ENCODE peak calls at places on chromosome 3, in four cellular contexts. One of them, this sample, is unnamed.

GRCh38 chr3:53744351-53744750 is 101.9 kb downstream of the CHDH start:
- DNase-seq in heart left ventricle: no peak
- DNase-seq in A549: no peak
- DNase-seq in body of pancreas: peak
- DNase-seq in this sample: no peak

GRCh38 chr3:66153961-66154923 is 66.6 kb upstream of the SLC25A26 start:
- DNase-seq in A549: no peak
- DNase-seq in heart left ventricle: no peak
- DNase-seq in body of pancreas: no peak
- DNase-seq in this sample: no peak

GRCh38 chr3:41345788-41346187 is 146.5 kb downstream of the CTNNB1 start:
- DNase-seq in body of pancreas: no peak
- DNase-seq in A549: no peak
- DNase-seq in heart left ventricle: no peak
- DNase-seq in this sample: no peak

GRCh38 chr3:31709005-31709404 is 176.3 kb downstream of the STT3B start:
- DNase-seq in heart left ventricle: no peak
- DNase-seq in body of pancreas: no peak
- DNase-seq in A549: no peak
- DNase-seq in this sample: no peak

GRCh38 chr3:182596673-182597410 is 196.5 kb upstream of the ATP11B start:
- DNase-seq in A549: no peak
- DNase-seq in heart left ventricle: no peak
- DNase-seq in body of pancreas: no peak
- DNase-seq in this sample: no peak

GRCh38 chr3:37523361-37523760 is 338.3 kb upstream of the CTDSPL start:
- DNase-seq in A549: no peak
- DNase-seq in heart left ventricle: no peak
- DNase-seq in body of pancreas: no peak
- DNase-seq in this sample: no peak

GRCh38 chr3:76365284-76365683 is 579.9 kb upstream of the ZNF717 start:
- DNase-seq in heart left ventricle: no peak
- DNase-seq in body of pancreas: no peak
- DNase-seq in A549: no peak
- DNase-seq in this sample: no peak

GRCh38 chr3:154972951-154973350 is 107.2 kb upstream of the MME start:
- DNase-seq in A549: no peak
- DNase-seq in body of pancreas: no peak
- DNase-seq in heart left ventricle: no peak
- DNase-seq in this sample: no peak

GRCh38 chr3:14962762-14963161 is 15.4 kb downstream of the NR2C2 start:
- DNase-seq in body of pancreas: no peak
- DNase-seq in heart left ventricle: no peak
- DNase-seq in A549: no peak
- DNase-seq in this sample: no peak

GRCh38 chr3:57815034-57815433 is 58.9 kb downstream of the SLMAP start:
- DNase-seq in heart left ventricle: no peak
- DNase-seq in body of pancreas: no peak
- DNase-seq in A549: no peak
- DNase-seq in this sample: no peak

GRCh38 chr3:58418227-58418626 is 15.4 kb downstream of the PDHB start:
- DNase-seq in A549: no peak
- DNase-seq in heart left ventricle: no peak
- DNase-seq in body of pancreas: no peak
- DNase-seq in this sample: no peak

GRCh38 chr3:57038466-57039164 is 21.8 kb upstream of the SPATA12 start:
- DNase-seq in A549: no peak
- DNase-seq in body of pancreas: no peak
- DNase-seq in heart left ventricle: no peak
- DNase-seq in this sample: no peak

GRCh38 chr3:89098964-89099585 is 8.3 kb upstream of the EPHA3 start:
- DNase-seq in A549: peak
- DNase-seq in heart left ventricle: no peak
- DNase-seq in body of pancreas: peak
- DNase-seq in this sample: peak

GRCh38 chr3:107429330-107430181 is 52.3 kb downstream of the CCDC54 start:
- DNase-seq in A549: peak
- DNase-seq in heart left ventricle: peak
- DNase-seq in body of pancreas: peak
- DNase-seq in this sample: peak

GRCh38 chr3:141412087-141412935 is 44.0 kb downstream of the ZBTB38 start:
- DNase-seq in A549: peak
- DNase-seq in heart left ventricle: no peak
- DNase-seq in body of pancreas: peak
- DNase-seq in this sample: peak

GRCh38 chr3:17747184-17747889 is 4.9 kb upstream of the TBC1D5 start:
- DNase-seq in A549: no peak
- DNase-seq in heart left ventricle: no peak
- DNase-seq in body of pancreas: no peak
- DNase-seq in this sample: no peak

GRCh38 chr3:182233957-182234356 is 522.2 kb downstream of the SOX2 start:
- DNase-seq in A549: no peak
- DNase-seq in heart left ventricle: no peak
- DNase-seq in body of pancreas: no peak
- DNase-seq in this sample: no peak

GRCh38 chr3:16767006-16767405 is 117.7 kb upstream of the PLCL2 start:
- DNase-seq in body of pancreas: no peak
- DNase-seq in A549: no peak
- DNase-seq in heart left ventricle: no peak
- DNase-seq in this sample: no peak

GRCh38 chr3:149547954-149548728 is 73.6 kb downstream of the TM4SF4 start:
- DNase-seq in body of pancreas: peak
- DNase-seq in A549: peak
- DNase-seq in heart left ventricle: no peak
- DNase-seq in this sample: no peak

DNA sequence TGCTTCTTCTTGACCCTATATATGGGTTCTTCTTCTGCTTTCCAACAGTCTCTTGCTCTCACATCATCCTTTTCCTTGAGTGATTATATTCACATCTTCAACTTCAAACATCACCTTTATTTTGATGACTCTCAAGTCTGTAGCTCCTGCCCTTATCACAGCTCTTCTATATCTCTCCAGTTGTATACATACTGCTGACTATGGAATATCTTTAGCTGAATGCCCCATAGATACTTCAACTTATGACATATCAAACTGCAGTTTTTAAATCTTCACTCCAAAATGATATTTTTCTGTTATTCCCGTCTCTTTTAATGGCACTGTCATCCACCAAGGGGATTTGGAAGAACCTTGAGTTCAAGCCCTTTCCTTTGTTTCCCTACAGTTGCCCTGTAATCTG is 139.1 kb downstream of the ZBTB20 start:
- DNase-seq in heart left ventricle: no peak
- DNase-seq in A549: no peak
- DNase-seq in body of pancreas: no peak
- DNase-seq in this sample: no peak
- TF ChIP-seq POLR2A in heart left ventricle: no peak
- TF ChIP-seq POLR2A in A549: no peak
- TF ChIP-seq POLR2A in body of pancreas: no peak
- TF ChIP-seq POLR2A in this sample: no peak

DNA sequence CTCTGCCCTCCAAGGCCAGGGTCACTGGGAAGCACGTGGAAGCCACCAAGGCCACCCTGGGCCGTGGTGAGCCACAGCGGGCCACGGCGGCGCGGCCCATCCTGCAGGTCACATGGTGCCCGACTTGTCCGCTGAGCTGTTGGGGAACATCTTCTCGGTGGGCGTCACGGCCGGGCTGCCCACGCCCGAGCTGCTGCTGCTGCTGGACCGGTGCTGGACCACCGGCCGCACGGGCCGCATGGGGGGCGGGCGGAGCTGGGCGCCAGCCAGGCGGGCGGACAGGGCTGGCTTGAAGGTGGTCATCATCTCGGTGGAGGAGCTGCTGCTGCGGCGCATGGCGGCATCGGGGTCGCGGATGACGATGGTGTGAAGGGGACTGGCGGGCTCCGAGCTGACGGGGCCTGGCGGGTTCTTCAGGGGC is 22.1 kb upstream of the RAD18 start:
- DNase-seq in heart left ventricle: no peak
- DNase-seq in body of pancreas: no peak
- DNase-seq in A549: no peak
- DNase-seq in this sample: no peak
- TF ChIP-seq POLR2A in heart left ventricle: no peak
- TF ChIP-seq POLR2A in body of pancreas: no peak
- TF ChIP-seq POLR2A in A549: no peak
- TF ChIP-seq POLR2A in this sample: no peak

GRCh38 chr3:197800379-197800778 is 9.3 kb downstream of the LRCH3 start:
- DNase-seq in heart left ventricle: no peak
- DNase-seq in body of pancreas: no peak
- DNase-seq in A549: no peak
- DNase-seq in this sample: no peak

GRCh38 chr3:197798863-197799262 is 7.8 kb downstream of the LRCH3 start:
- DNase-seq in body of pancreas: no peak
- DNase-seq in heart left ventricle: no peak
- DNase-seq in A549: no peak
- DNase-seq in this sample: no peak

GRCh38 chr3:197802505-197803459 is 11.7 kb downstream of the LRCH3 start:
- DNase-seq in body of pancreas: no peak
- DNase-seq in heart left ventricle: no peak
- DNase-seq in A549: no peak
- DNase-seq in this sample: no peak

GRCh38 chr3:197796087-197796486 is 5.0 kb downstream of the LRCH3 start:
- DNase-seq in body of pancreas: no peak
- DNase-seq in A549: no peak
- DNase-seq in heart left ventricle: no peak
- DNase-seq in this sample: no peak

DNA sequence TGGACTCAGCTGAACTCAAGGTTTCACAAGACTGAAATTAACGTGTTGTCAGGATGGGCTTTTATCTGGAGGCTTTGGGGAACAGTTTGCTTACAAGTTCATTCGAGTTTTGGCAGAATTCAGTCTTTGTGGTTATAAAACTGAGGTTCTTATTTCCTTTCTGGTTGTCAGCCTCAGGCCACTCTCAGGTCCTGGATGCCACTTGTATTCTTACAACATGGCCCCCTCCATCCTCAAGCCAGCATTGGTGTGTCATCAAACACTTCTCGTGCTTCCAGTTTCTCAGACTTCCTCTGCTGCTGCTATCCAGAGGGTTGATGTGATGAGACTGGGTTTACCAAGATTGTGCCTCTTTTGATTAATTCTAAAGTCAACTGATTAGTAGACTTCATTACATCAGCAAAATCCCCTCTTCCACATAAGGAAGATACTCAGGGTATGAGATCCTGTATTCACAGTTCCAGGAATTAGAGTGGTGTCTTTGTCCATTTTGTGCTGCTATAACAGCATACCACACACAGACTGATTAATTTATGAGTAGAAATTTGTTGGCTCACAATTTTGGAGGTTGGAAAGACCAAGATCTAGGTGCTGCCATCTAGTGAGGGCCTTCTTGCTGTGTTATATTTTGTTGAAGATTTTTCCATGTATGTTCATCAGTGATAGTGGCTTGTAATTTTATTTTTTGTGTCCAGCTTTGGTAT is 10.9 kb downstream of the LRCH3 start:
- DNase-seq in heart left ventricle: no peak
- DNase-seq in A549: no peak
- DNase-seq in body of pancreas: no peak
- DNase-seq in this sample: peak
- TF ChIP-seq POLR2A in heart left ventricle: no peak
- TF ChIP-seq POLR2A in A549: no peak
- TF ChIP-seq POLR2A in body of pancreas: no peak
- TF ChIP-seq POLR2A in this sample: no peak

DNA sequence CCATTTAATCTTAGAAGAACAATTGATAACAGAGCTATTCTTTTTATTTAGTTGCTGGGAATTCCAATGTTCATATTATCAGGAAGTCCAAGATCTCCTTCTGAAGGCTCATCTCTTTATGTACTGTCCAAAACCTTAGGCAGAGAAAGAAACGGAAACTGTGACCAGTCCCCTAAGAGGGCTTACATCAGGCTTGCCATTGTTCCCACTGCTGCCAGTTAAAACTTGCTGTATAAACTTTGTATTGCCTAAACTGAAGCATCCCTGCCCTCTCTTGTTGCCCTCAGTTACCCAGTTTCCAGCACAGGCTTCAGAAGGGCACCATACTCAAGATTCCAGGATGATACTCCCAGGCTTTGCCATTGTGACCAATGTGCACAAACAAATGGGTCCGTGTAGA is 435.2 kb upstream of the NAALADL2 start:
- DNase-seq in A549: no peak
- DNase-seq in heart left ventricle: no peak
- DNase-seq in body of pancreas: no peak
- DNase-seq in this sample: no peak
- TF ChIP-seq POLR2A in A549: no peak
- TF ChIP-seq POLR2A in heart left ventricle: no peak
- TF ChIP-seq POLR2A in body of pancreas: no peak
- TF ChIP-seq POLR2A in this sample: no peak

DNA sequence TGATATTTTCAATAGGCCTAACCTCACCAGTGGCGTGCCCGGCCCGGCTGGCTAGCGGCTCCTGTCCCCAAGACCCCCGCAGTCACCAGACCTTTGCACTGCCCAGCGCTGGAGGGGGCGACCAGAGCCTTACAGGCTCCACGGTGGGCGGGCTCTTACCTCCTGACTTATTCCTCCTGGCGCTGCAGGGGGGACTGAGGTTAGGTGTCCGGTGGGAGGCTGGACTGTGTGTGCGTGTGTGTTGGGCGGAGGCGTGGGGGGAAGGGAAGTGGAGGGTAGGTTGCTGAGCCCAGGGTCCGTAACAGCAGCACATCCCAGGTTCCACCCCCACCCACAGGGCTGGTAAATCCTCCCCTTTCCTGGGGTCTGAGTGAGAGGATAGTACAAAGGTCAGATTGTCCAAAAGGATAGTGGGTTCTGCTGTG is 27.5 kb upstream of the THRB start:
- DNase-seq in body of pancreas: no peak
- DNase-seq in A549: no peak
- DNase-seq in heart left ventricle: peak
- DNase-seq in this sample: no peak
- TF ChIP-seq POLR2A in body of pancreas: no peak
- TF ChIP-seq POLR2A in A549: no peak
- TF ChIP-seq POLR2A in heart left ventricle: no peak
- TF ChIP-seq POLR2A in this sample: no peak

GRCh38 chr3:23805881-23806321 is at the start of gene UBE2E1:
- DNase-seq in body of pancreas: peak
- DNase-seq in A549: peak
- DNase-seq in heart left ventricle: peak
- DNase-seq in this sample: peak
- TF ChIP-seq POLR2A in body of pancreas: peak
- TF ChIP-seq POLR2A in A549: peak
- TF ChIP-seq POLR2A in heart left ventricle: peak
- TF ChIP-seq POLR2A in this sample: no peak

GRCh38 chr3:152205097-152205593 is 63.6 kb upstream of the MBNL1 start:
- DNase-seq in heart left ventricle: no peak
- DNase-seq in A549: no peak
- DNase-seq in body of pancreas: no peak
- DNase-seq in this sample: peak
- TF ChIP-seq POLR2A in heart left ventricle: no peak
- TF ChIP-seq POLR2A in A549: no peak
- TF ChIP-seq POLR2A in body of pancreas: no peak
- TF ChIP-seq POLR2A in this sample: peak